ENCODE peak calls at places on chromosomes 13 and 19, in four cellular contexts. W, X, C and E are unnamed samples.

GRCh38 chr19:4096049-4096892 is 27.7 kb downstream of the MAP2K2 start:
- DNase-seq in W (no peak), X (no peak), C (no peak), E (no peak)

GRCh38 chr13:67308004-67308772 is 78.1 kb upstream of the PCDH9 start:
- DNase-seq in W (no peak), X (no peak), C (no peak), E (no peak)

GRCh38 chr13:24680258-24680920 is at the start of gene ATP12A:
- DNase-seq in W (no peak), X (no peak), C (peak; percentile 57), E (no peak)

GRCh38 chr13:97259787-97260641 is 37.9 kb downstream of the MBNL2 start:
- DNase-seq in W (no peak), X (peak; percentile 95), C (no peak), E (no peak)

GRCh38 chr19:7908742-7909461 is 5.2 kb downstream of the MAP2K7 start:
- DNase-seq in W (no peak), X (no peak), C (no peak), E (no peak)

GRCh38 chr13:58476176-58476575 is 844.6 kb downstream of the PCDH17 start:
- DNase-seq in W (no peak), X (no peak), C (no peak), E (no peak)

GRCh38 chr13:53197424-53197823 is 168.8 kb downstream of the OLFM4 start:
- DNase-seq in W (no peak), X (no peak), C (no peak), E (no peak)

GRCh38 chr19:50933640-50934039 is 19.2 kb downstream of the KLK5 start:
- DNase-seq in W (no peak), X (peak; percentile 17), C (no peak), E (no peak)

GRCh38 chr13:99516153-99516929 is 15.1 kb downstream of the TM9SF2 start:
- DNase-seq in W (no peak), X (no peak), C (no peak), E (no peak)

GRCh38 chr13:44876782-44877324 is 112.4 kb downstream of the NUFIP1 start:
- DNase-seq in W (no peak), X (no peak), C (no peak), E (no peak)

GRCh38 chr13:23992722-23993438 is 95.6 kb upstream of the C1QTNF9B start:
- DNase-seq in W (no peak), X (no peak), C (no peak), E (no peak)

GRCh38 chr13:111090169-111090568 is 24.9 kb upstream of the ARHGEF7 start:
- DNase-seq in W (no peak), X (no peak), C (no peak), E (no peak)

GRCh38 chr19:3055741-3056453 is 6.4 kb downstream of the TLE5 start:
- DNase-seq in W (no peak), X (no peak), C (no peak), E (no peak)

GRCh38 chr19:49331616-49332055 is 3.6 kb upstream of the CD37 start:
- DNase-seq in W (peak; percentile 46), X (peak; percentile 41), C (peak; percentile 80), E (peak; percentile 88)

GRCh38 chr13:47764817-47765216 is 236.3 kb downstream of the SUCLA2 start:
- DNase-seq in W (no peak), X (no peak), C (no peak), E (no peak)

GRCh38 chr19:49688531-49689132 is 762 bp upstream of the ADM5 start:
- DNase-seq in W (no peak), X (no peak), C (no peak), E (no peak)

GRCh38 chr19:18768997-18769891 is 21.9 kb downstream of the COMP start:
- DNase-seq in W (no peak), X (no peak), C (no peak), E (no peak)

GRCh38 chr19:13094771-13095392 is 7.8 kb downstream of the LYL1 start:
- DNase-seq in W (no peak), X (no peak), C (peak; percentile 76), E (no peak)

GRCh38 chr13:27006519-27007161 is 165.0 kb downstream of the USP12 start:
- DNase-seq in W (no peak), X (peak; percentile 44), C (no peak), E (no peak)

GRCh38 chr19:29263305-29264080 is 50.5 kb upstream of the UQCRFS1 start:
- DNase-seq in W (peak; percentile 39), X (peak; percentile 2), C (peak; percentile 53), E (peak; percentile 32)

GRCh38 chr19:1315470-1316166 is 29.9 kb downstream of the EFNA2 start:
- DNase-seq in W (no peak), X (peak; percentile 48), C (peak; percentile 91), E (peak; percentile 24)

GRCh38 chr19:55258476-55258827 is 365 bp downstream of the PPP6R1 start:
- DNase-seq in W (peak; percentile 23), X (no peak), C (peak; percentile 81), E (no peak)

GRCh38 chr19:29671393-29672076 is 6.3 kb downstream of the PLEKHF1 start:
- DNase-seq in W (peak; percentile 70), X (no peak), C (peak; percentile 81), E (peak; percentile 40)

GRCh38 chr13:102707465-102707864 is 12.6 kb upstream of the METTL21C start:
- DNase-seq in W (no peak), X (peak; percentile 95), C (no peak), E (no peak)

GRCh38 chr13:106104281-106104901 is 431.1 kb downstream of the EFNB2 start:
- DNase-seq in W (no peak), X (peak; percentile 68), C (no peak), E (peak; percentile 58)

GRCh38 chr13:76271728-76272232 is 614.4 kb downstream of the KCTD12 start:
- DNase-seq in W (no peak), X (no peak), C (no peak), E (no peak)

GRCh38 chr13:27960362-27961226 is 8.5 kb downstream of the CDX2 start:
- DNase-seq in W (no peak), X (peak; percentile 8), C (peak; percentile 83), E (peak; percentile 71)

GRCh38 chr19:49064768-49065611 is at the start of gene NTF4:
- DNase-seq in W (no peak), X (peak; percentile 30), C (peak; percentile 49), E (no peak)

GRCh38 chr13:72504026-72504925 is 223.2 kb downstream of the MZT1 start:
- DNase-seq in W (no peak), X (no peak), C (no peak), E (no peak)

GRCh38 chr13:109768176-109768575 is 18.2 kb downstream of the IRS2 start:
- DNase-seq in W (no peak), X (no peak), C (no peak), E (no peak)

GRCh38 chr19:19211499-19212432 is at the start of gene NCAN:
- DNase-seq in W (no peak), X (no peak), C (peak; percentile 13), E (no peak)

GRCh38 chr13:102940143-102940542 is 94.3 kb downstream of the ERCC5 start:
- DNase-seq in W (no peak), X (no peak), C (no peak), E (no peak)

GRCh38 chr13:23724196-23724970 is 154.2 kb downstream of the TNFRSF19 start:
- DNase-seq in W (no peak), X (no peak), C (no peak), E (no peak)

GRCh38 chr13:42225051-42225450 is 46.9 kb upstream of the AKAP11 start:
- DNase-seq in W (no peak), X (no peak), C (no peak), E (no peak)

GRCh38 chr19:46650445-46650844 is 10.5 kb downstream of the DACT3 start:
- DNase-seq in W (no peak), X (no peak), C (no peak), E (no peak)

GRCh38 chr13:30972888-30973377 is 40.5 kb downstream of the TEX26 start:
- DNase-seq in W (no peak), X (peak; percentile 86), C (no peak), E (no peak)

GRCh38 chr19:7294571-7295212 is 478 bp upstream of the INSR start:
- DNase-seq in W (no peak), X (peak; percentile 44), C (peak; percentile 82), E (peak; percentile 83)

GRCh38 chr13:32225494-32225931 is 89.7 kb downstream of the ZAR1L start:
- DNase-seq in W (no peak), X (peak; percentile 94), C (no peak), E (no peak)

GRCh38 chr19:29305268-29305667 is 92.3 kb upstream of the UQCRFS1 start:
- DNase-seq in W (no peak), X (no peak), C (no peak), E (no peak)